ENCODE peak calls at places on chromosomes 6 and 20, in eight cellular contexts. Y is iPS DF 19.7; H is foreskin fibroblast; V is activated CD8-positive, alpha-beta memory T cell treated with anti-CD3 and anti-CD28 coated beads for 48 hours; C is CD8-positive, alpha-beta memory T cell; G is H1; W is aorta; X is amniotic stem cell. R is an unnamed sample.
A peak's percentile ranks its signal among the peaks of the same experiment; 100 is the strongest.

GRCh38 chr20:55469074-55469473 is 536.2 kb downstream of the CBLN4 start:
- DNase-seq in H (no peak), V (no peak), Y (no peak), W (no peak), G (no peak), C (no peak), X (no peak), R (no peak)

GRCh38 chr6:39777661-39778060 is 14.5 kb upstream of the DAAM2 start:
- DNase-seq in Y (no peak), X (no peak), W (peak; percentile 57), C (no peak), V (no peak), G (no peak), H (no peak), R (no peak)

GRCh38 chr6:165218816-165219215 is 90.6 kb downstream of the C6orf118 start:
- DNase-seq in G (no peak), X (no peak), Y (no peak), C (no peak), V (no peak), W (no peak), H (peak; percentile 0), R (no peak)

GRCh38 chr6:50815436-50816114 is 3.1 kb upstream of the TFAP2B start:
- DNase-seq in C (no peak), H (peak; percentile 4), Y (no peak), V (no peak), X (no peak), G (no peak), W (no peak), R (no peak)

GRCh38 chr6:33453361-33454008 is 891 bp upstream of the ZBTB9 start:
- DNase-seq in H (peak; percentile 15), C (peak; percentile 27), W (no peak), Y (no peak), G (no peak), V (no peak), X (no peak), R (no peak)

GRCh38 chr6:135667694-135668455 is 170.3 kb upstream of the AHI1 start:
- DNase-seq in V (no peak), Y (peak; percentile 12), W (no peak), G (no peak), C (no peak), H (peak; percentile 47), X (no peak), R (no peak)

GRCh38 chr20:62770111-62770910 is 26.0 kb upstream of the MRGBP start:
- DNase-seq in X (no peak), G (no peak), V (no peak), H (no peak), W (peak; percentile 40), Y (no peak), C (no peak), R (no peak)

GRCh38 chr6:73537677-73538076 is 16.8 kb upstream of the EEF1A1 start:
- DNase-seq in Y (no peak), H (no peak), W (no peak), G (no peak), X (no peak), V (no peak), C (no peak), R (no peak)

GRCh38 chr6:25248100-25248499 is 31.1 kb upstream of the CARMIL1 start:
- DNase-seq in H (no peak), C (no peak), V (no peak), X (peak; percentile 33), Y (no peak), W (no peak), G (no peak), R (no peak)

GRCh38 chr20:32510601-32511357 is 74.4 kb downstream of the NOL4L start:
- DNase-seq in Y (no peak), G (no peak), X (no peak), C (no peak), H (no peak), V (no peak), W (no peak), R (no peak)

R was measured in central memory CD4-positive, alpha-beta T cell.